ENCODE peak calls at places on chromosomes 16 and 17, in seven cellular contexts. A is GM23248, H is OCI-LY7, U is neural progenitor cell, J is PC-3, N is GM23338, B is hepatocyte. Z is an unnamed sample.
A peak's percentile ranks its signal among the peaks of the same experiment; 100 is the strongest.

GRCh38 chr17:74419862-74420492 is 11.9 kb upstream of the GPRC5C start:
- DNase-seq in A (no peak), H (no peak), U (no peak), J (no peak), N (no peak), B (no peak), Z (peak; percentile 5)

GRCh38 chr16:11497329-11497805 is 89.4 kb downstream of the LITAF start:
- DNase-seq in A (peak; percentile 90), H (no peak), U (peak; percentile 66), J (peak; percentile 76), N (peak; percentile 74), B (peak; percentile 80), Z (peak; percentile 93)

GRCh38 chr16:58462089-58462488 is 37.9 kb upstream of the NDRG4 start:
- DNase-seq in A (no peak), H (no peak), U (no peak), J (no peak), N (no peak), B (no peak), Z (no peak)

GRCh38 chr16:68235882-68236803 is at the start of gene ESRP2:
- DNase-seq in A (peak; percentile 24), H (no peak), U (peak; percentile 62), J (peak; percentile 88), N (peak; percentile 85), B (peak; percentile 95), Z (peak; percentile 37)

GRCh38 chr17:58520843-58521430 is 6.5 kb upstream of the MTMR4 start:
- DNase-seq in A (peak; percentile 40), H (peak; percentile 79), U (peak; percentile 72), J (peak; percentile 32), N (peak; percentile 83), B (peak; percentile 51), Z (peak; percentile 42)

GRCh38 chr17:76753061-76753961 is 15.4 kb downstream of the MFSD11 start:
- DNase-seq in A (no peak), H (peak; percentile 31), U (no peak), J (peak; percentile 14), N (no peak), B (no peak), Z (no peak)

GRCh38 chr16:87583453-87584131 is 18.7 kb upstream of the JPH3 start:
- DNase-seq in A (peak; percentile 80), H (no peak), U (no peak), J (no peak), N (peak; percentile 50), B (no peak), Z (no peak)

GRCh38 chr16:15777533-15778203 is 79.2 kb downstream of the MYH11 start:
- DNase-seq in A (peak; percentile 39), H (peak; percentile 86), U (peak; percentile 75), J (peak; percentile 66), N (peak; percentile 82), B (peak; percentile 28), Z (peak; percentile 32)

GRCh38 chr17:62791235-62792121 is 16.6 kb downstream of the MARCHF10 start:
- DNase-seq in A (peak; percentile 88), H (no peak), U (no peak), J (peak; percentile 69), N (no peak), B (no peak), Z (no peak)

GRCh38 chr16:49921791-49922456 is 66.0 kb upstream of the ZNF423 start:
- DNase-seq in A (peak; percentile 54), H (peak; percentile 58), U (peak; percentile 86), J (peak; percentile 52), N (peak; percentile 90), B (peak; percentile 86), Z (peak; percentile 86)

GRCh38 chr16:12092347-12092882 is 115.9 kb downstream of the SNX29 start:
- DNase-seq in A (peak; percentile 77), H (no peak), U (no peak), J (peak; percentile 48), N (no peak), B (no peak), Z (no peak)

GRCh38 chr16:55773859-55774549 is 58.9 kb downstream of the CES1 start:
- DNase-seq in A (peak; percentile 55), H (no peak), U (no peak), J (no peak), N (no peak), B (no peak), Z (no peak)

GRCh38 chr16:85302018-85302847 is 190.0 kb upstream of the CIBAR2 start:
- DNase-seq in A (peak; percentile 42), H (no peak), U (peak; percentile 39), J (no peak), N (no peak), B (peak; percentile 66), Z (no peak)

GRCh38 chr16:31023252-31023602 is 10.1 kb upstream of the STX4 start:
- DNase-seq in A (no peak), H (no peak), U (no peak), J (no peak), N (no peak), B (no peak), Z (no peak)

GRCh38 chr17:57113656-57114055 is 28.6 kb downstream of the AKAP1 start:
- DNase-seq in A (no peak), H (no peak), U (no peak), J (no peak), N (no peak), B (no peak), Z (no peak)

GRCh38 chr17:62757518-62757951 is 50.6 kb downstream of the MARCHF10 start:
- DNase-seq in A (no peak), H (no peak), U (no peak), J (no peak), N (no peak), B (no peak), Z (peak; percentile 88)

GRCh38 chr17:37360632-37361031 is 15.2 kb upstream of the C17orf78 start:
- DNase-seq in A (peak; percentile 21), H (no peak), U (no peak), J (peak; percentile 62), N (no peak), B (no peak), Z (no peak)

GRCh38 chr16:17435324-17435723 is 35.4 kb downstream of the XYLT1 start:
- DNase-seq in A (no peak), H (peak; percentile 39), U (no peak), J (no peak), N (no peak), B (no peak), Z (no peak)

GRCh38 chr16:88503374-88503770 is 50.3 kb downstream of the ZFPM1 start:
- DNase-seq in A (peak; percentile 15), H (no peak), U (no peak), J (no peak), N (no peak), B (peak; percentile 69), Z (no peak)

GRCh38 chr16:66487580-66488235 is 60.6 kb downstream of the BEAN1 start:
- DNase-seq in A (peak; percentile 24), H (no peak), U (no peak), J (no peak), N (no peak), B (no peak), Z (no peak)

DNA sequence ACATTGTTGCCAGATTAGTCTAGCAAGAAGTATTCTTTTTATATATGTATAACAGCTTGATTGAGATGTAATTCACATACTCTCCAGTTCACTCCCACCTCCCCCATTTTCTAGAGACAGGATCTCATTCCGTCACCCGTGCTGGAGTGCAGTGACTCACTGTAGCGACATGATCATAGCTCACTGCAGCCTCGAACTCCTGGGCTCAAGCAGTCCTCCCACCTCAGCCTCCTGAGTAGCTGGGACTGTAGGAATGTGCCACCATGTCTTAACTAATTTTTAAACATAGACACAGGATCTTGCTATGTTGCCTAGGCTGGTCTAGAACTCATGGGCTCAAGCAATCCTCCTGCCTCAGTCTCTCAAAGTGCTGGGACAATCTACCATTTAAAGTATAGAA is 3.3 kb upstream of the RSAD1 start:
- DNase-seq in A (no peak), H (no peak), U (no peak), J (no peak), N (no peak), B (no peak), Z (no peak)
- TF ChIP-seq EZH2phosphoT487 in A (no peak), H (no peak), U (no peak), J (no peak), N (no peak), B (no peak), Z (no peak)

GRCh38 chr17:14739656-14740431 is 439.0 kb downstream of the HS3ST3B1 start:
- DNase-seq in A (no peak), H (no peak), U (no peak), J (no peak), N (no peak), B (no peak), Z (no peak)

GRCh38 chr17:14744716-14745115 is 443.8 kb downstream of the HS3ST3B1 start:
- DNase-seq in A (peak; percentile 75), H (no peak), U (no peak), J (peak; percentile 48), N (no peak), B (no peak), Z (no peak)

GRCh38 chr17:14737984-14738651 is 437.2 kb downstream of the HS3ST3B1 start:
- DNase-seq in A (peak; percentile 98), H (peak; percentile 44), U (peak; percentile 41), J (peak; percentile 99), N (peak; percentile 49), B (peak; percentile 86), Z (no peak)

GRCh38 chr17:14738652-14738988 is 437.7 kb downstream of the HS3ST3B1 start:
- DNase-seq in A (no peak), H (no peak), U (no peak), J (no peak), N (no peak), B (no peak), Z (no peak)

DNA sequence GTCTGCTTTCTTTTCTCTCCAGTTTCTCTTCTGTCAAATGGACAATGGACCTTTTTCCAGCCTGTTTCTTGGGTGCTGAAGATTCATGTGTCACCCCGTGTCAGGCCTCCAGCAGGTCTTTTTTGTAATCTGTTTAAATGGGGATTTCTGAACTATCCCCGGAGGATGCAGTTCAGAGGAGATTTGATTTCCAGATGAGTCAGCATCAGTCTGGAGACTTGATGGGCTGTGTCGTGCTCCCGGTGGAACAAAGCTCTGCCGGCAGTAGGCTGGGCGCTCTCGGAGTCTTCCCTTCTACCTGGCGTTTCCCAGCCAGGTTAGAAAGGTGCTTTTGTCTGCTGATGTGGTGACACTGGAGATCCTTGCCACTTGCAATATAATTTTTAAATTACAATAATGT is 440.6 kb downstream of the HS3ST3B1 start:
- DNase-seq in A (peak; percentile 42), H (no peak), U (no peak), J (peak; percentile 40), N (no peak), B (no peak), Z (no peak)
- TF ChIP-seq EZH2phosphoT487 in A (no peak), H (no peak), U (no peak), J (no peak), N (no peak), B (no peak), Z (no peak)

DNA sequence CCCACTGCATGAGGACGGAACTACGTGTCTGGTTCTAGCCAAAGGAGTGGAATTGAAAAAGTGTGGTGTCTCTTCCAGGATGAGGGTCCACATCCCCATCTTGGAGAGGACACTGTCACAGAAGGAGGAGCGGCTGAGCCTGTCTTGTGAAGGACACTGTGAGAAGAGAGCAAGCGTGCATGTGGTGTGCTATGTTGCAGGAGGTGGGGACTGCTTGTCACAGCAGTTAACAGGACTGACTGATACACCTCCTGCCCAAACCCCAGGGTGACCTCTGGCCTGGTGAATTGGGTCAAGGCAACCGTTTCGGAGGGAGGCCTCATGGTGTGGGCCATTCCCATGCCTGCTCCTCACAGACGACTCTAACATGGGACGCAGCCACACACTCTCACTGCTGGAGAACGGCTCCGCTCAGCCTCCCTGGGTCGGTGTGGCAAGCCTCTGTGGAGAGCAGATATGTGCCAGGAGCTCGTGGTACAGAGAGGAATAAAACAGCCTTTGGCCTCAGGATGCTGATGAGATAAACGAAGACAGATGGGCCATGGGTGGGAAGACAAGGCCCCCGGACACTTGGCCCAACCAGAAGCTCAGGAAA is 56.4 kb upstream of the RBFOX3 start:
- DNase-seq in A (no peak), H (no peak), U (no peak), J (no peak), N (no peak), B (no peak), Z (no peak)
- TF ChIP-seq EZH2phosphoT487 in A (no peak), H (no peak), U (no peak), J (no peak), N (no peak), B (no peak), Z (no peak)

GRCh38 chr16:27327586-27327915 is 13.8 kb downstream of the IL4R start:
- DNase-seq in A (no peak), H (no peak), U (no peak), J (no peak), N (no peak), B (no peak), Z (no peak)
- TF ChIP-seq EZH2phosphoT487 in A (no peak), H (no peak), U (no peak), J (no peak), N (no peak), B (no peak), Z (no peak)